ENCODE peak calls at places on chromosome 18, in seven cellular contexts. N, Y, I, W, L, C and Z are unnamed samples.

GRCh38 chr18:10010611-10011015 is 96.8 kb downstream of the VAPA start:
- DNase-seq in N (no peak), C (peak), I (peak), Y (peak), W (peak), L (no peak), Z (peak)

GRCh38 chr18:60754413-60754812 is 381.8 kb upstream of the MC4R start:
- DNase-seq in W (no peak), Y (no peak), I (no peak), L (no peak), N (no peak), C (no peak), Z (no peak)

GRCh38 chr18:79523221-79523737 is 127.5 kb downstream of the NFATC1 start:
- DNase-seq in N (no peak), L (no peak), Y (no peak), C (no peak), I (no peak), W (no peak), Z (no peak)

GRCh38 chr18:33440011-33440383 is 524 bp downstream of the CCDC178 start:
- DNase-seq in L (peak), Y (peak), N (peak), I (no peak), W (peak), C (peak), Z (peak)

GRCh38 chr18:65762556-65762955 is 11.7 kb downstream of the CDH7 start:
- DNase-seq in W (no peak), C (no peak), I (no peak), Y (no peak), L (no peak), N (no peak), Z (no peak)

GRCh38 chr18:58284699-58285490 is 240.9 kb downstream of the NEDD4L start:
- DNase-seq in W (no peak), I (no peak), Y (peak), N (no peak), C (no peak), L (no peak), Z (no peak)

GRCh38 chr18:75161629-75162028 is 47.3 kb downstream of the PTGR3 start:
- DNase-seq in C (peak), L (peak), N (no peak), Y (no peak), W (no peak), I (no peak), Z (no peak)

GRCh38 chr18:35002120-35002519 is 39.1 kb upstream of the MAPRE2 start:
- DNase-seq in C (no peak), Y (no peak), L (no peak), I (no peak), W (no peak), N (no peak), Z (no peak)

GRCh38 chr18:58044370-58045264 is 591 bp downstream of the NEDD4L start:
- DNase-seq in N (peak), I (no peak), L (peak), C (peak), W (no peak), Y (peak), Z (no peak)

GRCh38 chr18:12828116-12829051 is 55.7 kb downstream of the PTPN2 start:
- DNase-seq in W (no peak), Y (no peak), I (no peak), C (no peak), N (no peak), L (no peak), Z (no peak)

GRCh38 chr18:13703899-13704298 is 22.5 kb downstream of the FAM210A start:
- DNase-seq in Y (no peak), C (no peak), L (no peak), W (no peak), I (no peak), N (no peak), Z (no peak)

GRCh38 chr18:54388203-54389142 is 30.8 kb downstream of the C18orf54 start:
- DNase-seq in N (peak), Y (peak), I (peak), C (peak), L (peak), W (peak), Z (peak)

GRCh38 chr18:50578651-50579050 is 18.8 kb downstream of the MAPK4 start:
- DNase-seq in N (no peak), C (no peak), Y (no peak), L (peak), W (no peak), I (no peak), Z (no peak)

GRCh38 chr18:67301592-67301991 is 214.9 kb downstream of the DSEL start:
- DNase-seq in W (no peak), Y (no peak), I (no peak), L (no peak), N (no peak), C (no peak), Z (no peak)

GRCh38 chr18:2236232-2236631 is 335.1 kb downstream of the METTL4 start:
- DNase-seq in N (no peak), I (no peak), C (no peak), L (no peak), W (no peak), Y (no peak), Z (no peak)
- TF ChIP-seq CTCF in N (no peak), I (no peak), C (no peak), L (no peak), W (no peak), Y (no peak), Z (no peak)

DNA sequence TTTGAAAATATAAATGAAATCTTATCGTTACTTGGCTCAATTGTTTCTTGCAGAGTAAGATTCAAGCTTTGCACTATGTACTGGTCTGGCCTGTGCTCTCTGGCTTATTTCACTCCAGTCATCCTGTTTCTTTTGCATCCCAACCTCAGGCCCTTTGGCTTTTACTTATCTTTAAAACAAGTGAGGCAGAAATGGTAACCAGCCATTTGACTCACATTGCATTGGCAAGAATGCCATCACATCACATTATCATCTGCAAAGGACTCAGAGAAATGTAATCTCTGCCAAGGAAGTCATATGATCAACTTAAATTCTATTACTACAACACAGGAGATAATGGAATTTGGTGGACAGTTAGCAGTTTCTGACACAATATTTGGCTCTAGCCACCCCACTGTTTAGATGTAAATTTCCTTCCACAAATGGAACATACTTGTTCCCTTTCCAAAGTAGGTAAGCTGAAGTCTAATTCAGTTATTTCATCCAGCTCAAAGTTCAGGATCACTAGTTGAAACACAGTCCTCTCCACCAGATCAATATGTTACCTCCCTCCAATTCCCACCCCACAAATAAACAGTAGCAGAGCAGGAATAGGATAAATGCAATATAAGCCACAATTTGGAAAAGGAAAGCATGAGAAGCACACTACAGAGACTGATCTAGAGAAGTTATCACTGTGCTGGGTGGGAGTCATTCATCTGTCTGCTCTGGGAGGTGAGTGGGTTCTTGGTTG is 65.0 kb upstream of the DSC1 start:
- DNase-seq in W (no peak), L (no peak), I (no peak), C (no peak), Y (no peak), N (no peak), Z (no peak)
- H3K4me3 ChIP-seq in W (no peak), L (no peak), I (no peak), C (no peak), Y (no peak), N (no peak), Z (no peak)

DNA sequence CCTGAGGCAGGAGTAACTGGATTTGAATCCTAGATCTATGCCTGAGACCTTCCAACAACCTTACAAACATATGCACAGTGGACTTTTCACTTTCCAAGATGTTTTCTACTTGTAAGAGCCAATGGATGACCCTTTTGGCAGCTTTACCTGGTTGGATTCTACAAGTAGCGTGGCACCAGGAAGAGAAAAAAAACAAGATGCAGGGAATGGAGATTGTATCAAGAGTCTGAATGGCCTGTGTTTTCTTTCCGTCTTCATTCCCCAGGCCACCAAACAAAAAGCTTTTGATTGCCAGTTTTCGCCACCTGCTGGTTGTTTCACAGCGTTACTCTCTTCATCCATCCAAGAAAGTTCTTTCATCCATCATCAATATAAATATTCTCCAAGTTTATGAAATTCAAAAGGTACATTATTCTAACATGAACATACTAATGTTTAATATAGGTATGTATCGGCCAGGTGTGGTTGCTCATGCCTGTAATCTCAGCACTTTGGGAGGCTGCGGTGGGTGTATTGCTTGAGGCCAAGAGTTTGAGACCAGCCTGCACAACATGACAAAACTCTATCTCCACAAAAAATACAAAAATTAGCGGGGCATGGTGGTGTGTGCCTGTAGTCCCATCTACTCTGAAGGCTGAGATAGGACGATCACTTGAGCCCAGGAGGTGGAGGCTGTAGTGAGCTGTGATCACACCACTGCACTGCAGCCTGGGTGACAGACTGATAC is 3.5 kb upstream of the BCL2 start:
- DNase-seq in N (peak), W (peak), L (peak), C (peak), I (no peak), Y (peak), Z (no peak)
- TF ChIP-seq CTCF in N (peak), W (peak), L (peak), C (peak), I (peak), Y (peak), Z (peak)

GRCh38 chr18:48074929-48075706 is 144.7 kb upstream of the SMAD2 start:
- DNase-seq in N (no peak), C (no peak), L (no peak), I (no peak), W (no peak), Y (no peak), Z (no peak)
- H3K4me3 ChIP-seq in N (no peak), C (no peak), L (no peak), I (no peak), W (no peak), Y (no peak), Z (no peak)

GRCh38 chr18:31506024-31506742 is 8.2 kb downstream of the DSG2 start:
- DNase-seq in Y (no peak), C (no peak), L (peak), I (no peak), W (peak), N (no peak), Z (no peak)
- TF ChIP-seq CTCF in Y (peak), C (peak), L (peak), I (no peak), W (peak), N (peak), Z (peak)

DNA sequence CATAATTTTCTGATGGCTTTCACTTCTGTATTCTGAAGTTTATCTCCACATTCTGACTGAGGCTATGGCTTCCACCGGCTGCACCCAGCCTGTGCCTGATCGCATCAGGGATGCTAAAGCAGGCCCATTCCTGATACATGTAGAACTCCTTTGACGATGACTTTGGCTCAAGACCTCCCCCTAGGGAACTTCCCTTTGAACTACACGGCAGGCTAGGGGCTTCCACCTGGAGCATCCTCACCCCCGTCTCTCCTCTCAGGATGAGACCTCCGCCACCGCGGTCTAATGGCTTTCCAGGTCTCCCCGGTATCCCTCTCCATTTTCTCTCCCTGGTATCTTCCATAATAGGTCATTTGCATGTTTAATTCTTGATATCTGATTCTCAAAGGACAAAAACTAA is 214.9 kb upstream of the CHST9 start:
- DNase-seq in N (peak), Y (no peak), W (no peak), L (no peak), C (no peak), I (no peak), Z (no peak)
- H3K4me3 ChIP-seq in N (no peak), Y (no peak), W (no peak), L (no peak), C (no peak), I (no peak), Z (no peak)

GRCh38 chr18:42053188-42053781 is 98.3 kb downstream of the PIK3C3 start:
- DNase-seq in I (no peak), Y (peak), C (peak), L (no peak), N (peak), W (peak), Z (no peak)

GRCh38 chr18:42048150-42048549 is 93.1 kb downstream of the PIK3C3 start:
- DNase-seq in C (no peak), I (peak), Y (no peak), W (peak), N (no peak), L (no peak), Z (peak)

GRCh38 chr18:42051411-42051810 is 96.4 kb downstream of the PIK3C3 start:
- DNase-seq in W (no peak), L (no peak), Y (no peak), N (no peak), C (no peak), I (no peak), Z (no peak)

GRCh38 chr18:42047721-42048120 is 92.7 kb downstream of the PIK3C3 start:
- DNase-seq in I (no peak), W (peak), C (no peak), L (no peak), N (no peak), Y (no peak), Z (no peak)

DNA sequence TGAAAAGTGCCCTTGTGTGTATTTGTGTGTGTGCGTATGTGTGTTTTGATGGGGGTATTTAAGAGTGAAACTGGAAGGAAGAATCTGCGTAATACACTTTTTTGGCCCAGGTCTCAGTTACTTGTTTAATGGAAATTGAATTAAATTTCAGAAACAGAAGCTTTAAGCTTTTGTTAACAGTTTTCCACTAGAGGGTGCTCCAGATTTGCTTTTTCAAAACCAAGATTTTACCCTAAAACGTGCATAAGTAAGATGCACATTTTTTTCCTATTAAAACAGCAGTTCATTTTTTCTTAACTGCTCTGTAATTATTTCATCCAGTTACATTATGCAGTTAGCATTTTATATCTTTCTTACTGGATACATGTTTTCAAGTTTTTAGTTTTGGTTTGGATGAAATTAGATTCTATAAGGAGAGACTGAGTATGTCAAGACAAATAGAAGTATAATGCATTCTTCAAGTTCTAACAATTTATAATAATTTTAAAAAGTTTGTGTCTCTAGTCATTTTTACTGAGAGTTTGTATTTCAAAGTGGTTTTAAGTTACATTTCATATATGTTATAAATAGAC is 97.2 kb downstream of the PIK3C3 start:
- DNase-seq in Y (no peak), L (no peak), C (no peak), N (no peak), W (no peak), I (no peak), Z (no peak)
- TF ChIP-seq CTCF in Y (no peak), L (peak), C (no peak), N (peak), W (peak), I (peak), Z (peak)

GRCh38 chr18:6414118-6414722 is 491 bp downstream of the L3MBTL4 start:
- DNase-seq in C (peak), I (no peak), L (no peak), Y (peak), N (no peak), W (no peak), Z (no peak)

GRCh38 chr18:6414723-6415362 is at the start of gene L3MBTL4:
- DNase-seq in W (no peak), C (peak), I (no peak), L (no peak), N (no peak), Y (peak), Z (no peak)

GRCh38 chr18:6411367-6411766 is 3.3 kb downstream of the L3MBTL4 start:
- DNase-seq in L (no peak), W (no peak), C (no peak), Y (no peak), I (no peak), N (no peak), Z (no peak)

GRCh38 chr18:6412933-6413472 is 1.7 kb downstream of the L3MBTL4 start:
- DNase-seq in N (no peak), C (no peak), Y (no peak), I (no peak), L (no peak), W (no peak), Z (no peak)

DNA sequence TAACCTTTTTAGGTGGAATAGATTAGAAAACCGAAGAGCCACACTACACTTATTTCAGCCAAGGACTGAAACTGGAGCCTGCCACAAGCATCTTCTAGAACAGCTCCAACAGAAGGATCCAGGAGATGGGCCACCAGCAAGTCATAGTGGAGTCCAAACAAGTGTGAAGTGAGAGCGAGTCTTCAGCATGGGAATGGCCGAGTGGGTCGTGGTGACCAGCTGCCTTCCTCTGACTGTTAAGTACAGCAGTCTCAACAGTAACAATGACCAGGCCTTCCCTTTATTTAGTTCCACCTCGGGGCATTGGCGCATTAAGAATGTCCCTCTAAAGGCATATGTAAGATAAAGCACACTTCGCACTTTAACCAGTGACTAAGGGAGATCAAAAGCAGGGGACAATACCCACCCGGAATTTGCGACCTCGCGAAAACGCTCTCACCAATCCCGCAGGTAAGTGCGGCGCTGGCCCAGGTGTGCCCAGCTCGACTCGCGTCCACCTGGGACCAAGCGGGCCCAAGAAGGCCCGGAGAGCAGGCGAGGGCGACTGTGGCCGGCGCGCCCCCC is 1.1 kb downstream of the L3MBTL4 start:
- DNase-seq in Y (peak), N (no peak), L (no peak), C (no peak), I (no peak), W (no peak), Z (no peak)
- H3K4me3 ChIP-seq in Y (peak), N (no peak), L (no peak), C (peak), I (no peak), W (peak), Z (peak)

GRCh38 chr18:44630118-44630517 is 50.6 kb upstream of the SETBP1 start:
- DNase-seq in Y (no peak), N (no peak), C (no peak), W (no peak), I (no peak), L (no peak), Z (no peak)
- TF ChIP-seq CTCF in Y (no peak), N (no peak), C (no peak), W (no peak), I (no peak), L (no peak), Z (no peak)